ENCODE peak calls at places on chromosomes 11 and 22, in nine cellular contexts. H is NCI-H2081; P is HFFc6; D is NCI-H1694 treated with DMSO at 0.1 percent for 48 hours; R is effector memory CD4-positive, alpha-beta T cell; I is stimulated activated CD4-positive, alpha-beta T cell treated with anti-CD3 and anti-CD28 coated beads, Interleukin-1b, Interleukin-23, amount 100 ng/mL, for 48 hours; V is activated CD4-positive, alpha-beta memory T cell treated with anti-CD3 and anti-CD28 coated beads, Interleukin-2, amount 10 ng/mL, durations not matched to agents 7 days and 5 days; Y is BE2C; G is kidney glomerular epithelial cell. J is an unnamed sample.

GRCh38 chr11:87266751-87267150 is 229.0 kb downstream of the TMEM135 start:
- DNase-seq in H (no peak), P (no peak), D (no peak), R (no peak), I (no peak), V (no peak), Y (no peak), G (no peak), J (no peak)

GRCh38 chr11:11407065-11407737 is 54.2 kb upstream of the CSNK2A3 start:
- DNase-seq in H (peak), P (no peak), D (no peak), R (no peak), I (no peak), V (no peak), Y (peak), G (no peak), J (peak)

GRCh38 chr11:10307022-10307410 is 2.1 kb downstream of the ADM start:
- DNase-seq in H (no peak), P (no peak), D (peak), R (no peak), I (no peak), V (no peak), Y (no peak), G (no peak), J (no peak)

GRCh38 chr11:128471138-128471661 is 116.2 kb downstream of the ETS1 start:
- DNase-seq in H (no peak), P (no peak), D (no peak), R (no peak), I (peak), V (no peak), Y (no peak), G (no peak), J (no peak)

GRCh38 chr22:37634505-37635002 is 4.9 kb upstream of the SH3BP1 start:
- DNase-seq in H (no peak), P (no peak), D (no peak), R (no peak), I (no peak), V (no peak), Y (peak), G (no peak), J (no peak)

GRCh38 chr11:16856022-16856471 is 117.6 kb downstream of the C11orf58 start:
- DNase-seq in H (no peak), P (no peak), D (no peak), R (no peak), I (no peak), V (no peak), Y (no peak), G (no peak), J (no peak)

GRCh38 chr22:25775501-25775900 is 33.5 kb downstream of the MYO18B start:
- DNase-seq in H (no peak), P (no peak), D (no peak), R (no peak), I (no peak), V (no peak), Y (peak), G (no peak), J (no peak)

GRCh38 chr11:103699216-103699615 is 337.2 kb upstream of the DDI1 start:
- DNase-seq in H (no peak), P (no peak), D (no peak), R (no peak), I (no peak), V (no peak), Y (no peak), G (no peak), J (no peak)